ENCODE peak calls at places on chromosomes 4 and X, in six cellular contexts. One of them, this sample, is unnamed.

GRCh38 chr4:118774989-118775388 is 60.9 kb downstream of the SEC24D start:
- DNase-seq in PC-3: peak
- DNase-seq in RWPE1: no peak
- DNase-seq in endothelial cell of umbilical vein: peak
- DNase-seq in fibroblast of mammary gland: peak
- DNase-seq in Caco-2: no peak
- DNase-seq in this sample: no peak

GRCh38 chr4:3371581-3372001 is 70.2 kb upstream of the HGFAC start:
- DNase-seq in PC-3: no peak
- DNase-seq in RWPE1: no peak
- DNase-seq in endothelial cell of umbilical vein: no peak
- DNase-seq in fibroblast of mammary gland: no peak
- DNase-seq in Caco-2: no peak
- DNase-seq in this sample: no peak

GRCh38 chrX:114611018-114611619 is 27.2 kb downstream of the HTR2C start:
- DNase-seq in PC-3: peak
- DNase-seq in RWPE1: peak
- DNase-seq in endothelial cell of umbilical vein: peak
- DNase-seq in fibroblast of mammary gland: peak
- DNase-seq in Caco-2: peak
- DNase-seq in this sample: peak

GRCh38 chr4:56371426-56372220 is 15.7 kb downstream of the AASDH start:
- DNase-seq in PC-3: no peak
- DNase-seq in RWPE1: no peak
- DNase-seq in endothelial cell of umbilical vein: peak
- DNase-seq in fibroblast of mammary gland: no peak
- DNase-seq in Caco-2: no peak
- DNase-seq in this sample: no peak

GRCh38 chrX:72258174-72258573 is 18.9 kb downstream of the RPS4X start:
- DNase-seq in PC-3: peak
- DNase-seq in RWPE1: no peak
- DNase-seq in endothelial cell of umbilical vein: no peak
- DNase-seq in fibroblast of mammary gland: peak
- DNase-seq in Caco-2: no peak
- DNase-seq in this sample: peak

GRCh38 chrX:13167444-13168207 is 123.2 kb upstream of the FAM9C start:
- DNase-seq in PC-3: no peak
- DNase-seq in RWPE1: no peak
- DNase-seq in endothelial cell of umbilical vein: peak
- DNase-seq in fibroblast of mammary gland: peak
- DNase-seq in Caco-2: no peak
- DNase-seq in this sample: peak

GRCh38 chrX:71143508-71143907 is 1.1 kb upstream of the NLGN3 start:
- DNase-seq in PC-3: no peak
- DNase-seq in RWPE1: no peak
- DNase-seq in endothelial cell of umbilical vein: no peak
- DNase-seq in fibroblast of mammary gland: peak
- DNase-seq in Caco-2: no peak
- DNase-seq in this sample: no peak

GRCh38 chr4:38723726-38724506 is 58.9 kb downstream of the TLR10 start:
- DNase-seq in PC-3: no peak
- DNase-seq in RWPE1: no peak
- DNase-seq in endothelial cell of umbilical vein: no peak
- DNase-seq in fibroblast of mammary gland: no peak
- DNase-seq in Caco-2: peak
- DNase-seq in this sample: no peak

GRCh38 chr4:10096201-10096975 is 20.2 kb downstream of the WDR1 start:
- DNase-seq in PC-3: peak
- DNase-seq in RWPE1: peak
- DNase-seq in endothelial cell of umbilical vein: peak
- DNase-seq in fibroblast of mammary gland: peak
- DNase-seq in Caco-2: no peak
- DNase-seq in this sample: peak

GRCh38 chrX:101208152-101208905 is 11.3 kb upstream of the DRP2 start:
- DNase-seq in PC-3: no peak
- DNase-seq in RWPE1: no peak
- DNase-seq in endothelial cell of umbilical vein: no peak
- DNase-seq in fibroblast of mammary gland: peak
- DNase-seq in Caco-2: no peak
- DNase-seq in this sample: no peak

GRCh38 chr4:173346074-173346473 is 11.9 kb upstream of the HMGB2 start:
- DNase-seq in PC-3: peak
- DNase-seq in RWPE1: peak
- DNase-seq in endothelial cell of umbilical vein: no peak
- DNase-seq in fibroblast of mammary gland: peak
- DNase-seq in Caco-2: peak
- DNase-seq in this sample: no peak

GRCh38 chr4:153466637-153467153 is 535 bp downstream of the TMEM131L start:
- DNase-seq in PC-3: no peak
- DNase-seq in RWPE1: peak
- DNase-seq in endothelial cell of umbilical vein: no peak
- DNase-seq in fibroblast of mammary gland: no peak
- DNase-seq in Caco-2: no peak
- DNase-seq in this sample: no peak

GRCh38 chr4:23779839-23780238 is 110.0 kb downstream of the PPARGC1A start:
- DNase-seq in PC-3: no peak
- DNase-seq in RWPE1: no peak
- DNase-seq in endothelial cell of umbilical vein: no peak
- DNase-seq in fibroblast of mammary gland: peak
- DNase-seq in Caco-2: no peak
- DNase-seq in this sample: no peak

GRCh38 chr4:48124870-48125269 is 9.2 kb downstream of the TXK start:
- DNase-seq in PC-3: no peak
- DNase-seq in RWPE1: no peak
- DNase-seq in endothelial cell of umbilical vein: no peak
- DNase-seq in fibroblast of mammary gland: no peak
- DNase-seq in Caco-2: no peak
- DNase-seq in this sample: no peak

GRCh38 chr4:144754562-144755410 is 108.8 kb downstream of the HHIP start:
- DNase-seq in PC-3: peak
- DNase-seq in RWPE1: no peak
- DNase-seq in endothelial cell of umbilical vein: peak
- DNase-seq in fibroblast of mammary gland: peak
- DNase-seq in Caco-2: no peak
- DNase-seq in this sample: peak

GRCh38 chr4:25011135-25011866 is 19.4 kb downstream of the LGI2 start:
- DNase-seq in PC-3: no peak
- DNase-seq in RWPE1: no peak
- DNase-seq in endothelial cell of umbilical vein: no peak
- DNase-seq in fibroblast of mammary gland: no peak
- DNase-seq in Caco-2: no peak
- DNase-seq in this sample: no peak

GRCh38 chr4:212438-213174 is 88.3 kb downstream of the ZNF718 start:
- DNase-seq in PC-3: no peak
- DNase-seq in RWPE1: peak
- DNase-seq in endothelial cell of umbilical vein: peak
- DNase-seq in fibroblast of mammary gland: peak
- DNase-seq in Caco-2: no peak
- DNase-seq in this sample: no peak

GRCh38 chr4:3801521-3801920 is 35.3 kb downstream of the ADRA2C start:
- DNase-seq in PC-3: no peak
- DNase-seq in RWPE1: no peak
- DNase-seq in endothelial cell of umbilical vein: no peak
- DNase-seq in fibroblast of mammary gland: no peak
- DNase-seq in Caco-2: no peak
- DNase-seq in this sample: no peak

GRCh38 chr4:174357321-174357720 is 73.6 kb downstream of the CEP44 start:
- DNase-seq in PC-3: no peak
- DNase-seq in RWPE1: no peak
- DNase-seq in endothelial cell of umbilical vein: no peak
- DNase-seq in fibroblast of mammary gland: no peak
- DNase-seq in Caco-2: no peak
- DNase-seq in this sample: peak

GRCh38 chr4:98260047-98260578 is 1.1 kb upstream of the RAP1GDS1 start:
- DNase-seq in PC-3: peak
- DNase-seq in RWPE1: peak
- DNase-seq in endothelial cell of umbilical vein: peak
- DNase-seq in fibroblast of mammary gland: peak
- DNase-seq in Caco-2: peak
- DNase-seq in this sample: no peak

GRCh38 chrX:13535371-13535770 is 34.0 kb upstream of the EGFL6 start:
- DNase-seq in PC-3: no peak
- DNase-seq in RWPE1: no peak
- DNase-seq in endothelial cell of umbilical vein: no peak
- DNase-seq in fibroblast of mammary gland: no peak
- DNase-seq in Caco-2: no peak
- DNase-seq in this sample: no peak

GRCh38 chrX:9682456-9682855 is 83.2 kb downstream of the GPR143 start:
- DNase-seq in PC-3: peak
- DNase-seq in RWPE1: no peak
- DNase-seq in endothelial cell of umbilical vein: peak
- DNase-seq in fibroblast of mammary gland: peak
- DNase-seq in Caco-2: peak
- DNase-seq in this sample: no peak

GRCh38 chr4:24328711-24329110 is 255.6 kb downstream of the DHX15 start:
- DNase-seq in PC-3: no peak
- DNase-seq in RWPE1: no peak
- DNase-seq in endothelial cell of umbilical vein: no peak
- DNase-seq in fibroblast of mammary gland: no peak
- DNase-seq in Caco-2: no peak
- DNase-seq in this sample: no peak

GRCh38 chrX:75957107-75957610 is 172.1 kb upstream of the MAGEE2 start:
- DNase-seq in PC-3: no peak
- DNase-seq in RWPE1: no peak
- DNase-seq in endothelial cell of umbilical vein: no peak
- DNase-seq in fibroblast of mammary gland: no peak
- DNase-seq in Caco-2: no peak
- DNase-seq in this sample: no peak

GRCh38 chrX:79270401-79270800 is 96.7 kb downstream of the ITM2A start:
- DNase-seq in PC-3: no peak
- DNase-seq in RWPE1: no peak
- DNase-seq in endothelial cell of umbilical vein: peak
- DNase-seq in fibroblast of mammary gland: peak
- DNase-seq in Caco-2: peak
- DNase-seq in this sample: peak

GRCh38 chr4:120056249-120056648 is 10.4 kb downstream of the MAD2L1 start:
- DNase-seq in PC-3: peak
- DNase-seq in RWPE1: no peak
- DNase-seq in endothelial cell of umbilical vein: peak
- DNase-seq in fibroblast of mammary gland: peak
- DNase-seq in Caco-2: no peak
- DNase-seq in this sample: no peak

GRCh38 chrX:1025413-1025812 is 187.0 kb downstream of the CRLF2 start:
- DNase-seq in PC-3: no peak
- DNase-seq in RWPE1: no peak
- DNase-seq in endothelial cell of umbilical vein: no peak
- DNase-seq in fibroblast of mammary gland: no peak
- DNase-seq in Caco-2: no peak
- DNase-seq in this sample: no peak

GRCh38 chr4:183443609-183444148 is 757 bp upstream of the CDKN2AIP start:
- DNase-seq in PC-3: peak
- DNase-seq in RWPE1: no peak
- DNase-seq in endothelial cell of umbilical vein: peak
- DNase-seq in fibroblast of mammary gland: no peak
- DNase-seq in Caco-2: no peak
- DNase-seq in this sample: no peak

GRCh38 chr4:30614771-30615170 is 105.4 kb upstream of the PCDH7 start:
- DNase-seq in PC-3: no peak
- DNase-seq in RWPE1: no peak
- DNase-seq in endothelial cell of umbilical vein: no peak
- DNase-seq in fibroblast of mammary gland: no peak
- DNase-seq in Caco-2: no peak
- DNase-seq in this sample: peak

GRCh38 chr4:164467493-164467892 is 286.4 kb upstream of the SMIM31 start:
- DNase-seq in PC-3: peak
- DNase-seq in RWPE1: peak
- DNase-seq in endothelial cell of umbilical vein: no peak
- DNase-seq in fibroblast of mammary gland: no peak
- DNase-seq in Caco-2: no peak
- DNase-seq in this sample: peak

GRCh38 chr4:140004580-140005314 is 149.2 kb downstream of the MAML3 start:
- DNase-seq in PC-3: peak
- DNase-seq in RWPE1: no peak
- DNase-seq in endothelial cell of umbilical vein: peak
- DNase-seq in fibroblast of mammary gland: peak
- DNase-seq in Caco-2: no peak
- DNase-seq in this sample: no peak

GRCh38 chr4:176957353-176958118 is 164.8 kb upstream of the VEGFC start:
- DNase-seq in PC-3: no peak
- DNase-seq in RWPE1: no peak
- DNase-seq in endothelial cell of umbilical vein: no peak
- DNase-seq in fibroblast of mammary gland: no peak
- DNase-seq in Caco-2: no peak
- DNase-seq in this sample: no peak

GRCh38 chr4:134132086-134132783 is 69.4 kb downstream of the PABPC4L start:
- DNase-seq in PC-3: peak
- DNase-seq in RWPE1: no peak
- DNase-seq in endothelial cell of umbilical vein: no peak
- DNase-seq in fibroblast of mammary gland: no peak
- DNase-seq in Caco-2: no peak
- DNase-seq in this sample: no peak
- TF ChIP-seq CTCF in PC-3: peak
- TF ChIP-seq CTCF in RWPE1: no peak
- TF ChIP-seq CTCF in endothelial cell of umbilical vein: no peak
- TF ChIP-seq CTCF in fibroblast of mammary gland: no peak
- TF ChIP-seq CTCF in Caco-2: no peak
- TF ChIP-seq CTCF in this sample: no peak

DNA sequence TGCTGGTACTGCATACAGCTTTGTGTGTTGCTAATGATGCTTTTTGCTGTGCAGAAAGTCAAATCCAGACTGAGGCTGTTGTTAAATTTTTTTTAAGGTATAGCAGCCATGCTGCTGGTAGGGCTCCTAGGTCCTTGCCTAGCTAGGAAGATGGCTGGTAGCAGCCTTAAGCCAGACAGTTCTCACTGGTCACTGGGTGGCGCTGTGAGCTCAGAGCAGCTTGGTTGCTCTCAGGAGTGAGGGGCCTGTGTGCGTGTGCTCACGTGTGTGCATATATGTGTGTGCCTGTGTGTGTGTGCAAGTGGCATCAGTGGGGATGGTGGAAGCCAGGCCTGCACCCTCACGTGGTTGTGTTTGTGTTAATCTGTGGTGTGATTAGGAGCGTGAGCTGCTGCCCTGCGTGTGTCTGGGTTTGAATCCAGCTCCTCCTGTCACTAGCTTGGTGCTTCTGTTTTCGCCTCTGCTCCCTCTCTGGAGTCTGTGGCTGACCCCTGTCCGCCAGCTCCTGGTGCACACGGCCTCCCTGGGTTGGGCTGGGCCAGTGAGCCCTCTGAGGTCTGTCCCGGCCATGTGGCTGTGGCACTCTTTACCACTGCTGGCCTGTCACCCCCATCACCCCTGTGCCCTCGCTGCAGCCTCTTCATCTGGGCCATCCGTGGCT is 46.1 kb downstream of the SORCS2 start:
- DNase-seq in PC-3: no peak
- DNase-seq in RWPE1: no peak
- DNase-seq in endothelial cell of umbilical vein: no peak
- DNase-seq in fibroblast of mammary gland: peak
- DNase-seq in Caco-2: no peak
- DNase-seq in this sample: no peak
- TF ChIP-seq CTCF in PC-3: peak
- TF ChIP-seq CTCF in RWPE1: no peak
- TF ChIP-seq CTCF in endothelial cell of umbilical vein: no peak
- TF ChIP-seq CTCF in fibroblast of mammary gland: peak
- TF ChIP-seq CTCF in Caco-2: peak
- TF ChIP-seq CTCF in this sample: no peak

GRCh38 chrX:118508690-118509089 is 13.1 kb downstream of the DOCK11 start:
- DNase-seq in PC-3: no peak
- DNase-seq in RWPE1: no peak
- DNase-seq in endothelial cell of umbilical vein: no peak
- DNase-seq in fibroblast of mammary gland: no peak
- DNase-seq in Caco-2: no peak
- DNase-seq in this sample: no peak
- TF ChIP-seq CTCF in PC-3: no peak
- TF ChIP-seq CTCF in RWPE1: no peak
- TF ChIP-seq CTCF in endothelial cell of umbilical vein: no peak
- TF ChIP-seq CTCF in fibroblast of mammary gland: no peak
- TF ChIP-seq CTCF in Caco-2: no peak
- TF ChIP-seq CTCF in this sample: no peak

GRCh38 chr4:141703497-141703896 is 67.1 kb downstream of the IL15 start:
- DNase-seq in PC-3: no peak
- DNase-seq in RWPE1: no peak
- DNase-seq in endothelial cell of umbilical vein: no peak
- DNase-seq in fibroblast of mammary gland: no peak
- DNase-seq in Caco-2: no peak
- DNase-seq in this sample: no peak
- TF ChIP-seq CTCF in PC-3: no peak
- TF ChIP-seq CTCF in RWPE1: no peak
- TF ChIP-seq CTCF in endothelial cell of umbilical vein: no peak
- TF ChIP-seq CTCF in fibroblast of mammary gland: peak
- TF ChIP-seq CTCF in Caco-2: no peak
- TF ChIP-seq CTCF in this sample: no peak